ENCODE peak calls at places on chromosomes 12 and 14, in seven cellular contexts. Z, E, H, C, B, D and S are unnamed samples.

GRCh38 chr12:77724367-77724957 is 106.2 kb upstream of the NAV3 start:
- DNase-seq in Z (peak; percentile 36), E (no peak), H (no peak), C (peak; percentile 64), B (peak; percentile 10), D (no peak), S (no peak)

GRCh38 chr12:109378579-109378978 is 30.9 kb downstream of the MYO1H start:
- DNase-seq in Z (no peak), E (no peak), H (no peak), C (no peak), B (no peak), D (no peak), S (no peak)

GRCh38 chr12:3168775-3169221 is 91.6 kb downstream of the TSPAN9 start:
- DNase-seq in Z (peak; percentile 91), E (no peak), H (no peak), C (peak; percentile 97), B (peak; percentile 90), D (no peak), S (no peak)

GRCh38 chr12:67506739-67507138 is 141.8 kb upstream of the DYRK2 start:
- DNase-seq in Z (no peak), E (no peak), H (no peak), C (no peak), B (no peak), D (no peak), S (no peak)

GRCh38 chr12:19244312-19244711 is 114.8 kb downstream of the PLEKHA5 start:
- DNase-seq in Z (no peak), E (no peak), H (no peak), C (peak; percentile 9), B (no peak), D (no peak), S (no peak)

GRCh38 chr12:115375188-115375991 is 691.4 kb upstream of the TBX3 start:
- DNase-seq in Z (peak; percentile 23), E (no peak), H (no peak), C (peak; percentile 61), B (no peak), D (no peak), S (no peak)

GRCh38 chr12:132605055-132605441 is 5.3 kb downstream of the LRCOL1 start:
- DNase-seq in Z (no peak), E (no peak), H (no peak), C (no peak), B (no peak), D (no peak), S (no peak)

GRCh38 chr12:121391619-121392324 is 8.1 kb upstream of the RNF34 start:
- DNase-seq in Z (no peak), E (peak; percentile 16), H (no peak), C (no peak), B (peak; percentile 49), D (no peak), S (no peak)

GRCh38 chr12:47993491-47993890 is 10.8 kb downstream of the COL2A1 start:
- DNase-seq in Z (no peak), E (no peak), H (no peak), C (no peak), B (no peak), D (no peak), S (no peak)

GRCh38 chr12:117059156-117059555 is 40.1 kb downstream of the TESC start:
- DNase-seq in Z (no peak), E (no peak), H (no peak), C (no peak), B (no peak), D (no peak), S (no peak)

GRCh38 chr14:74599201-74599809 is 12.7 kb downstream of the LTBP2 start:
- DNase-seq in Z (no peak), E (no peak), H (no peak), C (no peak), B (no peak), D (no peak), S (no peak)

GRCh38 chr12:87756111-87756510 is 273.1 kb downstream of the C12orf50 start:
- DNase-seq in Z (peak; percentile 96), E (no peak), H (no peak), C (peak; percentile 95), B (peak; percentile 97), D (no peak), S (no peak)

GRCh38 chr12:106576848-106577247 is 6.0 kb upstream of the RFX4 start:
- DNase-seq in Z (no peak), E (no peak), H (no peak), C (no peak), B (no peak), D (no peak), S (no peak)

GRCh38 chr12:76152161-76152807 is 67.8 kb upstream of the NAP1L1 start:
- DNase-seq in Z (no peak), E (peak; percentile 81), H (no peak), C (no peak), B (no peak), D (no peak), S (no peak)

GRCh38 chr12:15114501-15114900 is 106.7 kb downstream of the RERG start:
- DNase-seq in Z (no peak), E (no peak), H (no peak), C (no peak), B (no peak), D (no peak), S (no peak)

GRCh38 chr12:98373019-98373554 is 142.3 kb upstream of the TMPO start:
- DNase-seq in Z (peak; percentile 19), E (peak; percentile 16), H (no peak), C (peak; percentile 75), B (no peak), D (no peak), S (no peak)

GRCh38 chr14:105386581-105387529 is 11.5 kb upstream of the TEX22 start:
- DNase-seq in Z (no peak), E (no peak), H (no peak), C (no peak), B (no peak), D (no peak), S (no peak)

GRCh38 chr14:52848626-52849025 is 57.2 kb upstream of the GNPNAT1 start:
- DNase-seq in Z (no peak), E (no peak), H (no peak), C (no peak), B (no peak), D (no peak), S (no peak)

GRCh38 chr14:90510208-90510607 is 113.4 kb downstream of the CALM1 start:
- DNase-seq in Z (no peak), E (no peak), H (no peak), C (no peak), B (no peak), D (no peak), S (no peak)

GRCh38 chr12:7439579-7440505 is 4.1 kb downstream of the CD163L1 start:
- DNase-seq in Z (peak; percentile 66), E (no peak), H (no peak), C (no peak), B (peak; percentile 11), D (peak; percentile 5), S (no peak)

GRCh38 chr12:47832263-47832933 is 12.7 kb upstream of the HDAC7 start:
- DNase-seq in Z (no peak), E (no peak), H (peak; percentile 42), C (no peak), B (no peak), D (no peak), S (no peak)

GRCh38 chr12:128008341-128008740 is 258.6 kb upstream of the TMEM132C start:
- DNase-seq in Z (peak; percentile 65), E (no peak), H (no peak), C (no peak), B (no peak), D (no peak), S (no peak)

GRCh38 chr12:91523831-91524230 is 341.2 kb upstream of the DCN start:
- DNase-seq in Z (no peak), E (no peak), H (no peak), C (no peak), B (no peak), D (no peak), S (no peak)

GRCh38 chr12:70486588-70486987 is 120.5 kb downstream of the KCNMB4 start:
- DNase-seq in Z (no peak), E (no peak), H (no peak), C (no peak), B (no peak), D (no peak), S (no peak)

GRCh38 chr12:93086288-93086727 is 157.2 kb upstream of the EEA1 start:
- DNase-seq in Z (no peak), E (no peak), H (no peak), C (no peak), B (no peak), D (no peak), S (no peak)

GRCh38 chr12:132305991-132306884 is 23.2 kb downstream of the GALNT9 start:
- DNase-seq in Z (no peak), E (no peak), H (no peak), C (no peak), B (no peak), D (no peak), S (no peak)

GRCh38 chr12:39966738-39967137 is 139.1 kb downstream of the SLC2A13 start:
- DNase-seq in Z (no peak), E (no peak), H (no peak), C (no peak), B (no peak), D (no peak), S (no peak)

GRCh38 chr14:73325630-73326299 is 88.5 kb downstream of the PAPLN start:
- DNase-seq in Z (no peak), E (no peak), H (no peak), C (no peak), B (no peak), D (no peak), S (no peak)

GRCh38 chr14:94998702-94999101 is 158.6 kb downstream of the DICER1 start:
- DNase-seq in Z (no peak), E (no peak), H (no peak), C (peak; percentile 66), B (no peak), D (no peak), S (no peak)

GRCh38 chr12:53004582-53004981 is 1.7 kb upstream of the EIF4B start:
- DNase-seq in Z (peak; percentile 37), E (no peak), H (no peak), C (no peak), B (no peak), D (no peak), S (no peak)

GRCh38 chr14:72518809-72519377 is 375.0 kb downstream of the DPF3 start:
- DNase-seq in Z (no peak), E (no peak), H (no peak), C (no peak), B (no peak), D (no peak), S (no peak)